ENCODE peak calls at places on chromosomes 7 and 10, in eight cellular contexts. One of them, this sample, is unnamed.

GRCh38 chr7:46583606-46584005 is 662.5 kb upstream of the IGFBP3 start:
- DNase-seq in naive thymus-derived CD4-positive, alpha-beta T cell: no peak
- DNase-seq in cardiac fibroblast: peak
- DNase-seq in fibroblast of the aortic adventitia: peak
- DNase-seq in fibroblast of lung: peak
- DNase-seq in neural crest cell: no peak
- DNase-seq in Calu3: no peak
- DNase-seq in transverse colon: no peak
- DNase-seq in this sample: peak

GRCh38 chr7:156778668-156779067 is 114.3 kb downstream of the LMBR1 start:
- DNase-seq in transverse colon: no peak
- DNase-seq in fibroblast of lung: no peak
- DNase-seq in neural crest cell: no peak
- DNase-seq in fibroblast of the aortic adventitia: no peak
- DNase-seq in cardiac fibroblast: no peak
- DNase-seq in Calu3: no peak
- DNase-seq in naive thymus-derived CD4-positive, alpha-beta T cell: no peak
- DNase-seq in this sample: no peak

GRCh38 chr7:43220250-43220649 is 107.8 kb downstream of the HECW1 start:
- DNase-seq in cardiac fibroblast: peak
- DNase-seq in fibroblast of lung: peak
- DNase-seq in transverse colon: no peak
- DNase-seq in naive thymus-derived CD4-positive, alpha-beta T cell: no peak
- DNase-seq in Calu3: no peak
- DNase-seq in fibroblast of the aortic adventitia: peak
- DNase-seq in neural crest cell: no peak
- DNase-seq in this sample: peak

GRCh38 chr7:141975806-141976523 is 2.4 kb upstream of the TAS2R38 start:
- DNase-seq in Calu3: peak
- DNase-seq in cardiac fibroblast: peak
- DNase-seq in naive thymus-derived CD4-positive, alpha-beta T cell: peak
- DNase-seq in neural crest cell: peak
- DNase-seq in fibroblast of lung: peak
- DNase-seq in transverse colon: peak
- DNase-seq in fibroblast of the aortic adventitia: peak
- DNase-seq in this sample: peak

GRCh38 chr10:12364559-12364958 is 15.2 kb downstream of the CAMK1D start:
- DNase-seq in neural crest cell: no peak
- DNase-seq in transverse colon: no peak
- DNase-seq in cardiac fibroblast: no peak
- DNase-seq in fibroblast of the aortic adventitia: no peak
- DNase-seq in Calu3: no peak
- DNase-seq in naive thymus-derived CD4-positive, alpha-beta T cell: no peak
- DNase-seq in fibroblast of lung: no peak
- DNase-seq in this sample: no peak

GRCh38 chr10:119305860-119306513 is 98.6 kb downstream of the GRK5 start:
- DNase-seq in cardiac fibroblast: peak
- DNase-seq in naive thymus-derived CD4-positive, alpha-beta T cell: peak
- DNase-seq in neural crest cell: no peak
- DNase-seq in Calu3: peak
- DNase-seq in transverse colon: peak
- DNase-seq in fibroblast of lung: peak
- DNase-seq in fibroblast of the aortic adventitia: peak
- DNase-seq in this sample: peak

GRCh38 chr7:143359769-143360168 is 2.7 kb downstream of the FAM131B start:
- DNase-seq in neural crest cell: no peak
- DNase-seq in naive thymus-derived CD4-positive, alpha-beta T cell: no peak
- DNase-seq in transverse colon: no peak
- DNase-seq in fibroblast of lung: no peak
- DNase-seq in Calu3: no peak
- DNase-seq in cardiac fibroblast: no peak
- DNase-seq in fibroblast of the aortic adventitia: no peak
- DNase-seq in this sample: no peak

GRCh38 chr10:71661942-71662341 is 57.6 kb downstream of the C10orf105 start:
- DNase-seq in naive thymus-derived CD4-positive, alpha-beta T cell: no peak
- DNase-seq in cardiac fibroblast: no peak
- DNase-seq in fibroblast of lung: no peak
- DNase-seq in transverse colon: peak
- DNase-seq in Calu3: no peak
- DNase-seq in neural crest cell: no peak
- DNase-seq in fibroblast of the aortic adventitia: no peak
- DNase-seq in this sample: no peak